ENCODE peak calls at places on chromosomes 3 and 15, in five cellular contexts. N is dorsolateral prefrontal cortex, R is psoas muscle, E is neural progenitor cell, J is mammary epithelial cell. Y is an unnamed sample. For H3K27me3, the result is how much of the 10 kb centered on the place peaks cover.

GRCh38 chr15:69599271-69599670 is 146.7 kb downstream of the RPLP1 start:
- DNase-seq in N (no peak), J (no peak), E (no peak), R (no peak), Y (no peak)

GRCh38 chr3:79367066-79367465 is 400.7 kb downstream of the ROBO1 start:
- DNase-seq in J (peak), E (no peak), R (no peak), N (no peak), Y (peak)

GRCh38 chr15:70250208-70251201 is 152.8 kb upstream of the TLE3 start:
- DNase-seq in E (no peak), N (peak), R (no peak), J (no peak), Y (no peak)

GRCh38 chr15:69478259-69478687 is 25.7 kb downstream of the RPLP1 start:
- DNase-seq in N (no peak), J (no peak), E (peak), R (peak), Y (peak)

GRCh38 chr3:14876942-14877341 is 58.2 kb downstream of the FGD5 start:
- DNase-seq in J (no peak), R (peak), E (no peak), N (peak), Y (peak)

GRCh38 chr3:24365168-24365567 is 129.5 kb downstream of the THRB start:
- DNase-seq in N (peak), R (peak), J (peak), E (no peak), Y (peak)

GRCh38 chr15:70906842-70907241 is 14.2 kb downstream of the LRRC49 start:
- DNase-seq in N (no peak), E (no peak), J (no peak), R (no peak), Y (peak)

GRCh38 chr15:66919421-66919820 is 146.0 kb upstream of the SMAD3 start:
- DNase-seq in E (no peak), R (no peak), N (no peak), J (no peak), Y (no peak)

GRCh38 chr15:39053480-39053879 is 488.9 kb upstream of the RASGRP1 start:
- DNase-seq in N (no peak), J (no peak), R (no peak), E (no peak), Y (no peak)

GRCh38 chr3:170517251-170517945 is 68.5 kb downstream of the SLC7A14 start:
- DNase-seq in E (no peak), J (peak), N (no peak), R (no peak), Y (no peak)

DNA sequence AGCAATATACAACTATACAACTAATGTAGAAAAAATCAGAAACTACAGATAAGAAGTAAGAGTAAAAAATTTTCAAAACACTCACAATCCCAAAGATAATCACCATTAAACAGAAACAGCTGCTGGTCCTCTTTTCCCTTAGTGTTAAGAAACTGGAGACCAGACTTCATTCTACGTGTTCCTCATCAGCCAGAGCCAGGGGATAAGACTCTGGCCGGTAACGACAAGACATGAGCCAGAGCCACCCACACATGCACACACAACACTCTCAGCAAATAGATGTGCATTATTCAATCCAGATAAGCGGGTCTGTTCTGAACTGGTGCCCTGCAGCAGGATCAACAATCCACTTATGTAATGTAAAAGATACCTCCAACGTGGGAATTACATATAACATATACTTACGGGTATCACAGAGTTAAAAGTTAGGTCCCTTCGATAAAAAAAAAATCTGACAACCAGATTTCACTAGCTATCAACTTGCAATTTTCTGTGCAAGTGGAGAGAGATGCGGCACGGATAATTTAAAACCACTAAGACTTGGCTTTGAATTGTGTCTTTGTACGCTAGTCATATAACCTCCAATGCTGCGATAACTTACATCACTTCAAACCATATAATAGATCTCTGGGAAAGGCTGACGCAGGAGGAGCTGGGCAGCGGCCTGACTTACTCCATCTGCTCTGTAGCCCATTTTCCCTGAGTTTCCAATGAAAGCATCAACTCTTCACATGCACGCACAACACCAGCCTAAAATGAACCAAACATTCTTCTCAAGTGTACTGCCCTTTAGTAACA is 17.8 kb downstream of the PRICKLE2 start:
- DNase-seq in E (no peak), R (no peak), J (no peak), N (no peak), Y (peak)
- H3K27ac ChIP-seq in E (no peak), R (no peak), J (no peak), N (peak), Y (peak)

DNA sequence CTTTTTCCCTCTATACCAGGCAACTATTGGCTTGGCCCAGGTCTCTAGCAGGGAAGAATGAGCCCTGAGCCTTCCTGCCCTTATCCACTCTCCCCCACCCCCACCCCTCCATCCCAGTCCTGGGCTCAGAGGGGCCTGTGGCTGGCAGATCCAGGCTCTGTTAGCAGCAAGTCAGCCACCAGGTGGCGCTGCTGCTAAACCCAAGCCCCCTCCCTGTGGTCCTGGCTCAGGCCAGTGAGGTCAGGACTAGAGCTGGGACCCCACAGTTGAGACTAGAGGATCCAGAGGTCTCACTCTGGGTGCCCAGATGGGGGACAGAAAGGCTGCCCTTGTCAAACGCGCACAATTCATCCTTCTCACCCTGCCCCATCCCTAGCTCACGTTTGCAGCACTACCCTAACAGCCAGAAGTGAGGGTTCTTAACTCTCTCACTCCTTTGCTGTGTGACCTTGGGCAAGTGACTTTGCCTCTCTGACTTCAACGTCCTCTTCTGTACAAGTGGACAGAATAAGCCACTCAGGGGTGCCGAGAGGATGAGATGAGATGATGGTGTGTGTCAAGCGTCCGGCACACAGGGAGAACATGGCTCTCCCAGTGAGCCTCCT is 46.8 kb upstream of the SLC6A1 start:
- DNase-seq in J (peak), N (peak), R (peak), E (peak), Y (peak)
- H3K27me3 ChIP-seq in J (under half), N (under half), R (under half), E (under half), Y (under half)

DNA sequence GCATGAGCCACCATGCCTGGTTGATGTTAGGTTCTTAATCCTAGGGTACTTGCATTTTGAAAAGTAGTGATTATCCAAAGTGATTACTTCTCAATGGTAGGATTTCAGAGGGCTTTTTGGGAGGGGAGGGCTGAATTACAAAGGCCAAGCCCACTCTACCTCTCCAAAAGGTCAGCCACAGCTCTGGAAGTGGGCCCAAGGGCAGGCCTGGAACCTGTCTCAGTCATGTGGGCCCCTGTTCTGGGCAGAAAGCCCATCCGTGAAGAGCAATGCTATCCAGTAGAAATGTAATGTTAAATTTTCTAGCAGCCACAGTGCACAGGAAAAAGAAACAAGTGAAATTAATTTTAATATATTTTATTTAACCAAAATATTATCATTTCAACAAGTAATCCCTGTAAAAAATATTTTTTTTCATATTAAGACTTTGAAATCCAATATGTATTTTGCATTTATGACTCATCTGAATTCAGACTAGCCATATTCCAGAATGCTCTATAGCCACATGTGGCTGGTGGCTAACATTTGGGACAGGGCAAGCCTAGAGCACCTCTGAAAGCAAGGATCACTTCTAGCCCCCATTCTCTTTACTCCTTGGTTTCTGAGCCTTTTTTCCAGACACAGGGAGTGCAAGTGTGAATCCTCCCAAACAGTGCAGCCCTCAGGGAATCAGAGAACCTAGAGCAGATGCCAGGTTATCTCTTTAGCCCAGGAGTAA is 16.8 kb downstream of the RFT1 start:
- DNase-seq in J (no peak), N (no peak), E (no peak), R (peak), Y (no peak)
- H3K27ac ChIP-seq in J (peak), N (peak), E (no peak), R (peak), Y (peak)

GRCh38 chr3:112699436-112699978 is 58.6 kb upstream of the CCDC80 start:
- DNase-seq in N (no peak), R (no peak), E (no peak), J (peak), Y (peak)
- H3K27me3 ChIP-seq in N (under half), R (under half), E (under half), J (under half), Y (under half)

DNA sequence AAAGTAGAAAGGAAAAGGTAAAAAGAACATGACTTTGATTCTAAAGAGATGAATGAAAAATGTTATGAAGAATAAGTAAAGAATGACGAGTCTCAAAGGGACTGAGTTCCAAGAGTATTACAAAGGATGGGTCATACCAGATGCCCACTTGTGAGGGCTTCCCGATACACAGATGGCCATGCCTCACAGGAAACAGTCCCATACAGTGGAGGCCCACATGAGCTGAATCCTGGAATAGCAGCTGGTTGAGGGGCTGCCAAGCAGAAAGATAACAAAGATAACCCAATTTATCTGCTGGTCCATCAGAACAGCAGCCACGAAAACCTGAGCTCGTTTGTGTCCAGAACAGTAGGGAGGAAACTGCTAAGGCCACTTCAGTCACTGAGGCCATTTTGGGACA is 3.7 kb downstream of the SSR3 start:
- DNase-seq in E (no peak), R (no peak), N (no peak), J (no peak), Y (no peak)
- H3K27ac ChIP-seq in E (no peak), R (no peak), N (no peak), J (peak), Y (peak)

GRCh38 chr15:76064375-76064774 is 4.6 kb downstream of the TMEM266 start:
- DNase-seq in R (no peak), N (no peak), E (no peak), J (no peak), Y (no peak)
- H3K27me3 ChIP-seq in R (under half), N (under half), E (half or more), J (under half), Y (under half)

GRCh38 chr3:28716939-28717338 is 368.3 kb upstream of the AZI2 start:
- DNase-seq in R (no peak), N (no peak), J (no peak), E (no peak), Y (no peak)

GRCh38 chr3:28718074-28718849 is 369.6 kb upstream of the AZI2 start:
- DNase-seq in E (no peak), R (no peak), N (no peak), J (no peak), Y (no peak)
- H3K27ac ChIP-seq in E (no peak), R (no peak), N (no peak), J (no peak), Y (no peak)

GRCh38 chr15:34794590-34795206 is 651 bp downstream of the ACTC1 start:
- DNase-seq in R (no peak), N (no peak), E (no peak), J (no peak), Y (no peak)

GRCh38 chr15:34795267-34796081 is at the start of gene ACTC1:
- DNase-seq in R (peak), E (peak), J (peak), N (peak), Y (peak)

GRCh38 chr15:34791701-34792100 is 3.6 kb downstream of the ACTC1 start:
- DNase-seq in J (no peak), N (no peak), E (no peak), R (no peak), Y (no peak)

GRCh38 chr15:34793071-34793470 is 2.3 kb downstream of the ACTC1 start:
- DNase-seq in E (no peak), R (no peak), N (no peak), J (no peak), Y (no peak)

DNA sequence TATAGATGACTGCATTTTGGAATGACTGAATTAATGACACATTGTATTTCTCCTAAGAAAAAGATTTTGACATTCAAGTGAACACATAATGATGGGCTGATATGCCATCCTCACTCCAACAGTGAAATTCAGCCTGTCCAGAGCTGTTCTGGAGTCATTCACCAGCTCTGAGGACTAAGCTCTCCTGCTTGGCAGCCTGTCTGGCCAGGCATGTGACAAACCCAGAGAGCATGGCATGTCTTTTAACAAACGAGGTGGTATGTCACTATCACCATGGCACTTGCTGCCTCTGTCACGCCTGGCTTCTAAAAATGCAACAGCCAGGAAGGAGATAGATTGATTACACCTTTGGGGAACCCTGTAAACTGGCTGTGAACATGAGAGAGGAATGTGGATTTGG is 1.4 kb downstream of the ACTC1 start:
- DNase-seq in E (no peak), N (no peak), J (no peak), R (peak), Y (no peak)
- H3K27me3 ChIP-seq in E (under half), N (under half), J (under half), R (under half), Y (under half)

Y was measured in fibroblast of lung.